ENCODE peak calls at places on chromosomes 16 and 17, in five cellular contexts. T is neural progenitor cell, Q is body of pancreas, C is AG04450, K is lung. B is an unnamed sample.

GRCh38 chr17:38809828-38810227 is 10.5 kb upstream of the PIP4K2B start:
- DNase-seq in T (no peak), Q (no peak), C (no peak), K (no peak), B (no peak)

GRCh38 chr16:11076259-11077018 is 132.1 kb downstream of the CLEC16A start:
- DNase-seq in K (no peak), Q (no peak), T (peak), C (no peak), B (no peak)

GRCh38 chr17:51595965-51596364 is 335.6 kb downstream of the UTP18 start:
- DNase-seq in C (no peak), Q (no peak), T (no peak), K (no peak), B (no peak)

GRCh38 chr16:87951550-87952538 is 610 bp downstream of the BANP start:
- DNase-seq in Q (peak), K (no peak), T (no peak), C (no peak), B (no peak)

GRCh38 chr16:81831722-81832126 is 52.6 kb downstream of the PLCG2 start:
- DNase-seq in K (peak), C (no peak), T (no peak), Q (peak), B (no peak)

GRCh38 chr17:19447085-19447583 is 36.1 kb downstream of the RNF112 start:
- DNase-seq in C (peak), Q (peak), T (peak), K (peak), B (no peak)

GRCh38 chr17:72465191-72466024 is 344.6 kb downstream of the SOX9 start:
- DNase-seq in C (peak), T (no peak), Q (peak), K (no peak), B (peak)

GRCh38 chr16:20879175-20880053 is 20.7 kb downstream of the DCUN1D3 start:
- DNase-seq in C (no peak), K (no peak), Q (no peak), T (no peak), B (no peak)

GRCh38 chr16:354971-355441 is 2.5 kb upstream of the AXIN1 start:
- DNase-seq in K (no peak), Q (no peak), C (no peak), T (no peak), B (no peak)

GRCh38 chr17:45222273-45222993 is 748 bp downstream of the FMNL1 start:
- DNase-seq in Q (no peak), K (no peak), T (peak), C (no peak), B (no peak)

GRCh38 chr16:66028505-66029216 is 337.8 kb upstream of the CDH5 start:
- DNase-seq in K (no peak), Q (no peak), C (peak), T (no peak), B (no peak)

GRCh38 chr17:57062865-57063264 is 22.2 kb upstream of the AKAP1 start:
- DNase-seq in Q (no peak), T (no peak), K (no peak), C (no peak), B (no peak)

GRCh38 chr16:88936008-88936912 is 40.7 kb downstream of the CBFA2T3 start:
- DNase-seq in K (no peak), Q (peak), T (no peak), C (no peak), B (no peak)

GRCh38 chr17:32671891-32672290 is 185.1 kb downstream of the CDK5R1 start:
- DNase-seq in C (no peak), K (no peak), Q (peak), T (no peak), B (no peak)

GRCh38 chr17:57528084-57528451 is 217.0 kb downstream of the CCDC182 start:
- DNase-seq in T (no peak), C (no peak), K (peak), Q (peak), B (no peak)

GRCh38 chr17:51298508-51299371 is 38.4 kb downstream of the UTP18 start:
- DNase-seq in T (peak), C (peak), K (no peak), Q (peak), B (no peak)

GRCh38 chr16:30562021-30562420 is 3.8 kb upstream of the ZNF764 start:
- DNase-seq in C (no peak), T (no peak), Q (no peak), K (no peak), B (no peak)

GRCh38 chr17:74863420-74864296 is 4.0 kb upstream of the GRIN2C start:
- DNase-seq in T (no peak), C (no peak), K (no peak), Q (no peak), B (no peak)

GRCh38 chr17:59435238-59435637 is 103.8 kb downstream of the YPEL2 start:
- DNase-seq in Q (no peak), C (no peak), T (no peak), K (no peak), B (peak)

GRCh38 chr16:21524068-21524751 is 75.2 kb upstream of the METTL9 start:
- DNase-seq in K (no peak), Q (no peak), T (peak), C (no peak), B (no peak)

GRCh38 chr16:87149051-87149450 is 168.1 kb downstream of the C16orf95 start:
- DNase-seq in Q (no peak), C (no peak), T (no peak), K (no peak), B (no peak)

GRCh38 chr17:10360578-10360977 is 12.2 kb downstream of the MYH13 start:
- DNase-seq in C (no peak), K (no peak), T (no peak), Q (no peak), B (no peak)

GRCh38 chr17:12195418-12195817 is 174.7 kb downstream of the MAP2K4 start:
- DNase-seq in Q (no peak), C (no peak), K (no peak), T (no peak), B (no peak)

DNA sequence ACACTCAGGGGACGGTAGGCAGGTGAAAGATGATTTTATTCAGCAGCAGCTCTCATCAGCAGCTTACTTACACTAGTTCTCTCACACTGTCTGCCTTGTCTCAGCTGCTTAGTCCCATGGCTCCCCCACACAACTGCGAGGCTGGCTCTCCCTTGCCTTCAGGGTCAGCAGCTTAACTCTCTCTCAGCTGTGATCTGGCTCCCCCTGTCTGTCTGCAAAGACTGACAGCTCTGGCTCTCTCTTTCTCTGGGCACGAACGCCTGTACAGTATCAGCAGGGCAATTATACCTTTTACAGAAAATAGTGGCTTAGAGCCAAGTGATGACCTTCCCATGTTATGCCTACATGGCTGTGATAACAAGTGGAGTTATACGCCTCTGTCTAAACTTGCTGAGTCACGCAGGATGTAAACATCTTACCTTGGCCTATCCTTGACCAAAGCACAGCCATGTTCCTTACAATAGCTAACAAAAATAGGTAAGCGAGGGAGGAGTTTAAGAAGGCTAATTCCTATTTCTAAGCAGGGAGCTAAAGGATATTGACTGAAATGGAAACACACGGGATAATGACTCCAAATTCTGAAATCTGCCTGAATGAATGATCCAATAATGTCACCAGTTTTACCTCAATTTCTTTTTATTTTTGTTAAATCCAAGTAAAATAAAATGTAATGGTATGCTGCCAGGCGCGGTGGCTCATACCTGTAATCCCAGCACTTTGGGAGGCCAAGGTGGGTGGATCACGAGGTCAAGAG is 1.1 kb upstream of the NDUFAB1 start:
- DNase-seq in T (peak), K (no peak), Q (peak), C (no peak), B (no peak)
- TF ChIP-seq CTCF in T (peak), K (no peak), Q (no peak), C (no peak), B (peak)

GRCh38 chr17:81960130-81960958 is 643 bp downstream of the NOTUM start:
- DNase-seq in Q (no peak), T (peak), C (no peak), K (no peak), B (no peak)
- H3K4me3 ChIP-seq in Q (no peak), T (peak), C (peak), K (peak), B (no peak)

DNA sequence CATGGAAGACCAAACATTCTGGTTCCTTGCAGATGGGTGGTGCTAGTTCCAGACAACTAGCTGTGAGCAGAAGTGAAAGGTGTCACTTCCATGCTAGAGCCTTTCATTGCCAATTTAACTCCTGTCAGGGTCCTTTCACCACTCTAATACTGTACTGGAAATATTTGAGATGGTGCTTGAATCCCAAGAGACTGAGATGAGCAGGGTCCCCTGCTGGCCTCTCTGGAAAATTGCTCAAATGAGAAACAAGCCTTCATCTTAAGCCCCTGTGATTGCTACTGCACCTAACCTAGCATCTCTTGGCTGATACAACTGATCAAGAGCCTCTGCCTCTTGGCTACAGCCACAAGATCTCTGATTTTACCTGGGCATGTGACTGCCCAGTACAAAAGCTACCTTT is 7.4 kb upstream of the VAC14 start:
- DNase-seq in C (no peak), T (no peak), K (no peak), Q (no peak), B (no peak)
- TF ChIP-seq CTCF in C (peak), T (peak), K (no peak), Q (no peak), B (peak)

DNA sequence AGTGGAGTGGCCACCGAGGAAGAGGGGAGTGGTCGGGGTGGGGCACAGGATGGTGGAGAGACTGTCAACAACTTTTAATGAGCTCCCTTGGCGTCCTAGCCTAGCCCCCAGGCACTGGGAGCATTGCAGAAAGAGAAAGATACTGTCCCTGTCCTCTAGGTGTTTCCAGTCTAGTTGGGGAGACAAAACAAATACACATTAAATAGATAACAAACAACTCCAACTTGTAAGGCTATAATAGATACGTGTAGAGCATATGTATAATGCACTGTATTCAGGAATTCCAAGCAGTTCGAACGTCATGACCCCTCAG is 435 bp upstream of the UBE2O start:
- DNase-seq in T (no peak), K (no peak), C (no peak), Q (no peak), B (no peak)
- H3K4me3 ChIP-seq in T (peak), K (no peak), C (no peak), Q (no peak), B (no peak)

DNA sequence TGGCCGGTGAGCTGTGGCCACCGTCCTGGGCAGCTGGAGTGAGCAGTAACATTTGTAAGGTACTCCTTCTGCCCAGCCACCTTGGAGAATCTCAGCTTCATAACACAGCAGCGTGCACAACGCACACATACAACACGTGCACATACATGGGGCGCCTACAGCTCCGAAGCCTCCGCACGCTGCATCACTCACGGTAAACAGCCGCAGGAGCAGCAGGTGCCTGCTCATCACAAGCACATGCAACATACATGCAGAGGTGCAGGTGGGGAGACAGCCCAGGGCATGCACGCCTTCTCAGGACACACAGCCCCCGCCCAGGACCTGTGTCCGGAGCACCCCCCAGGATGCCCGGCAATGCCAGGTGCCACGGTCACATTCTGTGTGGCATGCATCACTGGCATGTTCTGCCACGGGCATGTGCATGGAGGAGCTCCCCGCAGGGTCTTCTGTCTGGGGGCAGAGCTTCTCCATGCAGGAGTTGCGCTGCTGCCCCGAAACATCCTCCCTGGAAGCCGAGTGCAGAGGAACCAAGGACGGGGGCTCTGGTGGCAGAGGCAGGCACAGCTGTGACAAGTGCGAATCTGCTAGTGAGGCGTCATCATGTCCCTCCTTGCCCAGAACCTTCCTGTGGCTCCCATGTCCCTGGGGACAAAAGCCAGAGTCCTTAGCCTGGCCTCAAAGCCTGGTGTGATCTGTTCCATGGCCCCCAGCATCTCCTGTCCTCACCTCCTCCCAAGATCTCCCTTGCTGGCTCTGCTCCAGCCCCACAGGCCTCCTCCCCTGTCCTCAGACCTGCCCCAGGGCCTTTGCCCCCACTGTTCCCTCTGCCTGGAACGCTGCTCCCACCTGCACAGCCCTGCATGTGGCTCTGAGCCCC is 184.0 kb upstream of the GSE1 start:
- DNase-seq in Q (peak), K (no peak), T (no peak), C (no peak), B (no peak)
- TF ChIP-seq CTCF in Q (no peak), K (no peak), T (no peak), C (no peak), B (no peak)

GRCh38 chr17:48129981-48130380 is 22.4 kb downstream of the SNX11 start:
- DNase-seq in K (no peak), T (peak), C (no peak), Q (no peak), B (no peak)
- H3K4me3 ChIP-seq in K (no peak), T (no peak), C (no peak), Q (no peak), B (no peak)

GRCh38 chr17:5595831-5596230 is 11.5 kb upstream of the NLRP1 start:
- DNase-seq in K (no peak), Q (no peak), C (no peak), T (no peak), B (no peak)
- TF ChIP-seq CTCF in K (no peak), Q (no peak), C (no peak), T (no peak), B (no peak)

GRCh38 chr17:15171433-15172047 is 93.6 kb downstream of the PMP22 start:
- DNase-seq in Q (peak), T (peak), K (peak), C (peak), B (peak)

GRCh38 chr17:15168379-15168778 is 96.7 kb downstream of the PMP22 start:
- DNase-seq in K (no peak), C (no peak), T (no peak), Q (no peak), B (no peak)

GRCh38 chr17:15169676-15170075 is 95.5 kb downstream of the PMP22 start:
- DNase-seq in K (no peak), Q (no peak), T (no peak), C (peak), B (no peak)
- H3K4me3 ChIP-seq in K (no peak), Q (no peak), T (no peak), C (no peak), B (no peak)

GRCh38 chr17:36989173-36989572 is 40.4 kb downstream of the AATF start:
- DNase-seq in Q (no peak), T (no peak), K (no peak), C (no peak), B (no peak)

GRCh38 chr17:36978810-36979584 is 30.2 kb downstream of the AATF start:
- DNase-seq in Q (no peak), K (no peak), T (no peak), C (no peak), B (peak)

GRCh38 chr17:36979585-36979941 is 30.8 kb downstream of the AATF start:
- DNase-seq in T (no peak), Q (no peak), C (no peak), K (no peak), B (peak)

GRCh38 chr17:36980281-36980761 is 31.6 kb downstream of the AATF start:
- DNase-seq in T (peak), C (peak), K (no peak), Q (no peak), B (no peak)

DNA sequence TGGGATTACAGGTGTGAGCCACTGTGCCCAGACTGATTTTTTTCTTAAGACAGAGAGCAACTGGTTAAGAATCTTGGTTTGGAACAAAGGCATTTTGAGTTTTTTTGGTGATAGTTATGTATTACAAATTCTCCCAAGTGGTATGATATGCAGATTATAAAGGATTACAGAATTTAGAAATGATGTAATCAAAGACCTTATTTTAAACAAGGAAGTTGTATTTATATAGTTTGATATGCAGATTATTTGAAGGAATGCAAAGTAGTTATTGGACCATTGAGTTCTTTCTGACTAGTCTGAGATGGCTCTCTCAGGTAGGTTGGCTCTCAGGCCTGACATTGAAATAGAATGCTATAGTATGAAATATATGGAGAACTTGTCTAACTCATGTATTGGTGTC is 34.9 kb downstream of the AATF start:
- DNase-seq in Q (no peak), T (no peak), K (no peak), C (no peak), B (no peak)
- TF ChIP-seq CTCF in Q (no peak), T (no peak), K (no peak), C (no peak), B (no peak)

GRCh38 chr16:2028620-2029220 is 2.0 kb downstream of the NHERF2 start:
- DNase-seq in K (no peak), T (no peak), C (no peak), Q (no peak), B (no peak)
- H3K4me3 ChIP-seq in K (peak), T (no peak), C (no peak), Q (no peak), B (no peak)